ENCODE peak calls at places on chromosomes 1 and 21, in nine cellular contexts. L, T, A, R, I, J, N, G and Z are unnamed samples.

GRCh38 chr1:153549741-153550397 is 811 bp upstream of the S100A3 start:
- DNase-seq in L (no peak), T (no peak), A (no peak), R (no peak), I (no peak), J (no peak), N (no peak), G (no peak), Z (no peak)

GRCh38 chr21:23740463-23740862 is 1866.8 kb downstream of the MRPL39 start:
- DNase-seq in L (no peak), T (no peak), A (no peak), R (no peak), I (no peak), J (no peak), N (no peak), G (no peak), Z (no peak)

GRCh38 chr1:48916121-48917069 is 139.7 kb upstream of the BEND5 start:
- DNase-seq in L (no peak), T (no peak), A (peak; percentile 59), R (no peak), I (peak; percentile 11), J (no peak), N (peak; percentile 53), G (no peak), Z (peak; percentile 25)

GRCh38 chr1:238226805-238227204 is 336.1 kb upstream of the ZP4 start:
- DNase-seq in L (no peak), T (no peak), A (no peak), R (no peak), I (no peak), J (no peak), N (no peak), G (no peak), Z (no peak)

GRCh38 chr1:226523646-226524406 is 24.7 kb upstream of the STUM start:
- DNase-seq in L (no peak), T (no peak), A (no peak), R (no peak), I (no peak), J (no peak), N (no peak), G (no peak), Z (no peak)

GRCh38 chr1:42533101-42533863 is 70.2 kb downstream of the CCDC30 start:
- DNase-seq in L (no peak), T (peak; percentile 28), A (no peak), R (no peak), I (no peak), J (no peak), N (no peak), G (no peak), Z (no peak)

GRCh38 chr1:236280438-236281285 is 1.1 kb downstream of the ERO1B start:
- DNase-seq in L (no peak), T (peak; percentile 75), A (peak; percentile 68), R (peak; percentile 29), I (no peak), J (peak; percentile 44), N (no peak), G (peak; percentile 13), Z (no peak)

GRCh38 chr1:173424786-173425407 is 52.2 kb upstream of the PRDX6 start:
- DNase-seq in L (no peak), T (no peak), A (no peak), R (no peak), I (peak; percentile 37), J (no peak), N (no peak), G (no peak), Z (no peak)

GRCh38 chr21:45655071-45655470 is 11.5 kb downstream of the PCBP3 start:
- DNase-seq in L (no peak), T (no peak), A (no peak), R (no peak), I (no peak), J (no peak), N (no peak), G (no peak), Z (no peak)

GRCh38 chr1:248102847-248103246 is 7.9 kb downstream of the OR2L13 start:
- DNase-seq in L (no peak), T (no peak), A (no peak), R (no peak), I (no peak), J (no peak), N (no peak), G (no peak), Z (no peak)

GRCh38 chr1:180096584-180097318 is 57.9 kb upstream of the QSOX1 start:
- DNase-seq in L (no peak), T (no peak), A (no peak), R (no peak), I (no peak), J (no peak), N (no peak), G (no peak), Z (no peak)

GRCh38 chr21:21007606-21008005 is 9.4 kb downstream of the NCAM2 start:
- DNase-seq in L (no peak), T (no peak), A (no peak), R (no peak), I (no peak), J (no peak), N (no peak), G (no peak), Z (no peak)

GRCh38 chr1:222522105-222522915 is 25.6 kb downstream of the HHIPL2 start:
- DNase-seq in L (no peak), T (no peak), A (no peak), R (no peak), I (no peak), J (no peak), N (no peak), G (no peak), Z (no peak)

GRCh38 chr1:9658186-9658585 is 6.7 kb downstream of the PIK3CD start:
- DNase-seq in L (no peak), T (no peak), A (no peak), R (peak; percentile 74), I (no peak), J (no peak), N (no peak), G (no peak), Z (no peak)

GRCh38 chr1:206925116-206925736 is 3.5 kb upstream of the FCMR start:
- DNase-seq in L (no peak), T (peak; percentile 85), A (no peak), R (peak; percentile 78), I (no peak), J (no peak), N (no peak), G (peak; percentile 39), Z (peak; percentile 50)

GRCh38 chr1:103074224-103074623 is 34.1 kb downstream of the COL11A1 start:
- DNase-seq in L (no peak), T (no peak), A (no peak), R (no peak), I (no peak), J (no peak), N (no peak), G (no peak), Z (no peak)

GRCh38 chr1:164630626-164631396 is 71.8 kb downstream of the PBX1 start:
- DNase-seq in L (no peak), T (no peak), A (no peak), R (no peak), I (no peak), J (no peak), N (no peak), G (no peak), Z (no peak)